ENCODE peak calls at places on chromosome 16, in eight cellular contexts. L is neural crest cell, D is heart left ventricle, H is OCI-LY7, R is psoas muscle, Z is kidney epithelial cell, B is H9, I is prostate gland. J is an unnamed sample.

GRCh38 chr16:35686595-35686994 is 2227.2 kb downstream of the TP53TG3F start:
- DNase-seq in L (no peak), D (no peak), H (no peak), R (no peak), Z (no peak), B (no peak), I (no peak), J (no peak)

GRCh38 chr16:28843766-28844165 is 2.4 kb downstream of the TUFM start:
- DNase-seq in L (no peak), D (no peak), H (no peak), R (no peak), Z (no peak), B (no peak), I (no peak), J (no peak)

GRCh38 chr16:69182730-69183416 is 4.1 kb upstream of the SNTB2 start:
- DNase-seq in L (no peak), D (no peak), H (no peak), R (no peak), Z (no peak), B (no peak), I (peak; percentile 56), J (no peak)

GRCh38 chr16:3459401-3460090 is 16.1 kb downstream of the NAA60 start:
- DNase-seq in L (no peak), D (no peak), H (no peak), R (no peak), Z (no peak), B (no peak), I (no peak), J (no peak)

GRCh38 chr16:85864965-85865364 is 34.0 kb upstream of the IRF8 start:
- DNase-seq in L (no peak), D (no peak), H (no peak), R (no peak), Z (no peak), B (no peak), I (no peak), J (no peak)

GRCh38 chr16:49600541-49600940 is 226.9 kb downstream of the C16orf78 start:
- DNase-seq in L (no peak), D (no peak), H (no peak), R (no peak), Z (no peak), B (peak; percentile 27), I (no peak), J (no peak)

GRCh38 chr16:17339764-17340541 is 130.8 kb downstream of the XYLT1 start:
- DNase-seq in L (no peak), D (no peak), H (no peak), R (no peak), Z (no peak), B (no peak), I (no peak), J (no peak)

GRCh38 chr16:66223176-66223780 is 143.2 kb upstream of the CDH5 start:
- DNase-seq in L (no peak), D (no peak), H (no peak), R (no peak), Z (no peak), B (no peak), I (no peak), J (peak; percentile 93)

GRCh38 chr16:75432828-75433731 is at the start of gene CFDP1:
- DNase-seq in L (peak; percentile 93), D (peak; percentile 99), H (peak; percentile 97), R (peak; percentile 95), Z (peak; percentile 63), B (peak; percentile 95), I (peak; percentile 96), J (peak; percentile 95)

GRCh38 chr16:56203052-56203451 is 11.8 kb downstream of the GNAO1 start:
- DNase-seq in L (no peak), D (no peak), H (peak; percentile 32), R (peak; percentile 26), Z (no peak), B (peak; percentile 70), I (no peak), J (no peak)

GRCh38 chr16:54654429-54654828 is 276.2 kb upstream of the IRX5 start:
- DNase-seq in L (no peak), D (no peak), H (no peak), R (no peak), Z (no peak), B (no peak), I (no peak), J (no peak)

GRCh38 chr16:86211800-86212199 is 298.5 kb upstream of the FOXF1 start:
- DNase-seq in L (no peak), D (no peak), H (peak; percentile 30), R (no peak), Z (no peak), B (no peak), I (no peak), J (no peak)

GRCh38 chr16:50665128-50665878 is 15.8 kb downstream of the SNX20 start:
- DNase-seq in L (peak; percentile 98), D (peak; percentile 87), H (peak; percentile 54), R (peak; percentile 74), Z (peak; percentile 23), B (peak; percentile 83), I (peak; percentile 66), J (peak; percentile 78)

GRCh38 chr16:28494141-28494851 is at the start of gene APOBR:
- DNase-seq in L (no peak), D (peak; percentile 74), H (peak; percentile 88), R (peak; percentile 37), Z (no peak), B (no peak), I (no peak), J (no peak)

GRCh38 chr16:14289692-14290340 is 218.7 kb downstream of the MRTFB start:
- DNase-seq in L (no peak), D (no peak), H (peak; percentile 78), R (no peak), Z (no peak), B (peak; percentile 76), I (no peak), J (peak; percentile 52)

GRCh38 chr16:56288019-56288418 is 96.7 kb downstream of the GNAO1 start:
- DNase-seq in L (no peak), D (no peak), H (no peak), R (no peak), Z (no peak), B (no peak), I (no peak), J (no peak)

GRCh38 chr16:53007095-53007494 is 45.6 kb downstream of the CHD9NB start:
- DNase-seq in L (no peak), D (no peak), H (peak; percentile 18), R (no peak), Z (no peak), B (peak; percentile 36), I (no peak), J (no peak)

GRCh38 chr16:62201911-62202310 is 165.7 kb upstream of the CDH8 start:
- DNase-seq in L (no peak), D (no peak), H (no peak), R (no peak), Z (no peak), B (peak; percentile 64), I (no peak), J (no peak)

GRCh38 chr16:62208934-62209333 is 172.7 kb upstream of the CDH8 start:
- DNase-seq in L (no peak), D (no peak), H (no peak), R (no peak), Z (no peak), B (no peak), I (no peak), J (no peak)

DNA sequence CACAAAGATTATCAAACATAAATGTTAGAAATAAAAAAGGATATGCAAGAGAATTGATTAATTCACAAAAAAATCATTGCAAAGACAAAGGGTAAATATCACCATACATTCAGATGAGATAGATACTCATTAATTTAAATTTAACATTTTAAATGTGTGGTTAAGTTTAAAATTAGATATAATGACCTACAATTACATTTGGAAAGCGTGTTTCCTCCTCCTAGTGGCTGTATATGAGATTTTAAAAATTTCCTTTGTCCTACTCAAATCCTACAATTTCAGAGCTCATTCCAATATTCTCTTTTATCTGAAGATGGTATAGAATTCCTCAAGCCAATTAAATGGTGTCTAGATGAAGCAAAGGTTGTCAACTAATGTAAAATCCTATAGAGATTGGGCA is 169.2 kb upstream of the CDH8 start:
- DNase-seq in L (no peak), D (no peak), H (no peak), R (no peak), Z (no peak), B (no peak), I (no peak), J (no peak)
- TF ChIP-seq CTCF in L (peak; percentile 40), D (no peak), H (no peak), R (no peak), Z (no peak), B (peak; percentile 49), I (no peak), J (no peak)

GRCh38 chr16:70438983-70439862 is at the start of gene ST3GAL2:
- DNase-seq in L (peak; percentile 93), D (peak; percentile 98), H (peak; percentile 96), R (peak; percentile 95), Z (no peak), B (peak; percentile 97), I (peak; percentile 87), J (peak; percentile 92)
- TF ChIP-seq CTCF in L (no peak), D (peak; percentile 29), H (no peak), R (no peak), Z (no peak), B (no peak), I (peak; percentile 55), J (peak; percentile 4)

GRCh38 chr16:27080870-27081269 is 14.1 kb downstream of the C16orf82 start:
- DNase-seq in L (no peak), D (no peak), H (peak; percentile 12), R (no peak), Z (no peak), B (peak; percentile 72), I (no peak), J (no peak)

GRCh38 chr16:27088216-27088615 is 21.5 kb downstream of the C16orf82 start:
- DNase-seq in L (no peak), D (no peak), H (no peak), R (no peak), Z (no peak), B (no peak), I (no peak), J (no peak)

GRCh38 chr16:27084296-27085065 is 17.8 kb downstream of the C16orf82 start:
- DNase-seq in L (no peak), D (no peak), H (no peak), R (no peak), Z (no peak), B (no peak), I (no peak), J (no peak)

GRCh38 chr16:27083861-27084261 is 17.1 kb downstream of the C16orf82 start:
- DNase-seq in L (peak; percentile 30), D (no peak), H (peak; percentile 10), R (no peak), Z (no peak), B (peak; percentile 84), I (no peak), J (no peak)

DNA sequence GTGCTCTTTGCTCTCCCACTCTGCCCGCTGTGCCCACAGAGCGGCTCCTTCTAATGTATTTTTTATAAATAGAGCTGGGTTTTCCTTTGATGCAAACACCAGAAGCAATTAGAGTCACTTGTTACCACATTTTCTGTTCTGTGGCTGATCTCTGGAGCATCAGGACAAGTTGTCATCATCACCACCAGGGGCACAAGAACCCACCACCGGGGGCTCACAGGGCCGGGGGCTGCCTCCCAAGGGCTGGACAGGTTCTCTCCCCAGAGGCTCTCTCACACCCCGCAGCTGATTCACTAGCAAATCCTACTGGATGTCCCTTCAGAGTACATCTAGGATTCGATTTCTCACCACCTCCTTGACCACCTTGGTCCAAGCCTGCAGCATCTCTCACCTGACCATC is 18.5 kb downstream of the C16orf82 start:
- DNase-seq in L (no peak), D (no peak), H (no peak), R (no peak), Z (no peak), B (no peak), I (no peak), J (no peak)
- TF ChIP-seq CTCF in L (no peak), D (no peak), H (peak; percentile 21), R (no peak), Z (no peak), B (peak; percentile 60), I (no peak), J (no peak)

GRCh38 chr16:4616047-4616811 is 1.5 kb upstream of the UBALD1 start:
- DNase-seq in L (peak; percentile 95), D (peak; percentile 99), H (peak; percentile 100), R (peak; percentile 99), Z (peak; percentile 99), B (peak; percentile 100), I (peak; percentile 100), J (peak; percentile 100)
- TF ChIP-seq CTCF in L (peak; percentile 42), D (peak; percentile 58), H (peak; percentile 73), R (peak; percentile 38), Z (peak; percentile 52), B (peak; percentile 67), I (peak; percentile 44), J (peak; percentile 47)